ENCODE peak calls at places on chromosomes 16 and 17, in seven cellular contexts. One of them, this sample, is unnamed.

GRCh38 chr17:16928406-16929280 is 43.3 kb downstream of the TNFRSF13B start:
- DNase-seq in Panc1: no peak
- DNase-seq in bronchial epithelial cell: no peak
- DNase-seq in cardiac muscle cell: peak; percentile 54
- DNase-seq in mammary epithelial cell: no peak
- DNase-seq in kidney epithelial cell: no peak
- DNase-seq in upper lobe of right lung: peak; percentile 64
- DNase-seq in this sample: no peak

GRCh38 chr17:6521636-6522035 is 34.7 kb downstream of the PITPNM3 start:
- DNase-seq in mammary epithelial cell: no peak
- DNase-seq in cardiac muscle cell: no peak
- DNase-seq in Panc1: no peak
- DNase-seq in kidney epithelial cell: no peak
- DNase-seq in upper lobe of right lung: no peak
- DNase-seq in bronchial epithelial cell: no peak
- DNase-seq in this sample: no peak

GRCh38 chr17:45018514-45019176 is 32.8 kb downstream of the DCAKD start:
- DNase-seq in bronchial epithelial cell: no peak
- DNase-seq in upper lobe of right lung: no peak
- DNase-seq in mammary epithelial cell: no peak
- DNase-seq in cardiac muscle cell: no peak
- DNase-seq in kidney epithelial cell: no peak
- DNase-seq in Panc1: no peak
- DNase-seq in this sample: no peak

GRCh38 chr16:3945751-3946603 is 65.5 kb upstream of the CREBBP start:
- DNase-seq in bronchial epithelial cell: peak; percentile 86
- DNase-seq in mammary epithelial cell: peak; percentile 79
- DNase-seq in kidney epithelial cell: peak; percentile 96
- DNase-seq in Panc1: no peak
- DNase-seq in cardiac muscle cell: peak; percentile 69
- DNase-seq in upper lobe of right lung: peak; percentile 77
- DNase-seq in this sample: no peak

GRCh38 chr16:86993426-86994110 is 323.6 kb downstream of the C16orf95 start:
- DNase-seq in upper lobe of right lung: no peak
- DNase-seq in mammary epithelial cell: no peak
- DNase-seq in bronchial epithelial cell: no peak
- DNase-seq in cardiac muscle cell: no peak
- DNase-seq in kidney epithelial cell: no peak
- DNase-seq in Panc1: no peak
- DNase-seq in this sample: no peak

GRCh38 chr17:13135496-13135895 is 117.7 kb upstream of the ELAC2 start:
- DNase-seq in mammary epithelial cell: no peak
- DNase-seq in upper lobe of right lung: no peak
- DNase-seq in bronchial epithelial cell: no peak
- DNase-seq in kidney epithelial cell: no peak
- DNase-seq in cardiac muscle cell: no peak
- DNase-seq in Panc1: no peak
- DNase-seq in this sample: no peak

GRCh38 chr17:74639704-74640142 is 16.2 kb upstream of the CD300E start:
- DNase-seq in cardiac muscle cell: no peak
- DNase-seq in Panc1: no peak
- DNase-seq in kidney epithelial cell: no peak
- DNase-seq in bronchial epithelial cell: no peak
- DNase-seq in upper lobe of right lung: peak; percentile 45
- DNase-seq in mammary epithelial cell: no peak
- DNase-seq in this sample: no peak

GRCh38 chr16:85399583-85400284 is 213.4 kb upstream of the GSE1 start:
- DNase-seq in kidney epithelial cell: no peak
- DNase-seq in upper lobe of right lung: peak; percentile 56
- DNase-seq in mammary epithelial cell: no peak
- DNase-seq in Panc1: no peak
- DNase-seq in cardiac muscle cell: no peak
- DNase-seq in bronchial epithelial cell: no peak
- DNase-seq in this sample: no peak

GRCh38 chr16:10521681-10522274 is 58.6 kb downstream of the EMP2 start:
- DNase-seq in upper lobe of right lung: no peak
- DNase-seq in bronchial epithelial cell: peak; percentile 62
- DNase-seq in Panc1: peak; percentile 52
- DNase-seq in kidney epithelial cell: no peak
- DNase-seq in cardiac muscle cell: peak; percentile 85
- DNase-seq in mammary epithelial cell: peak; percentile 45
- DNase-seq in this sample: no peak

GRCh38 chr17:30274887-30275286 is 16.9 kb downstream of the BLMH start:
- DNase-seq in cardiac muscle cell: no peak
- DNase-seq in kidney epithelial cell: no peak
- DNase-seq in bronchial epithelial cell: no peak
- DNase-seq in Panc1: no peak
- DNase-seq in mammary epithelial cell: no peak
- DNase-seq in upper lobe of right lung: no peak
- DNase-seq in this sample: no peak

GRCh38 chr17:77579717-77580116 is 378.8 kb upstream of the TNRC6C start:
- DNase-seq in mammary epithelial cell: no peak
- DNase-seq in cardiac muscle cell: no peak
- DNase-seq in Panc1: no peak
- DNase-seq in upper lobe of right lung: peak; percentile 33
- DNase-seq in kidney epithelial cell: no peak
- DNase-seq in bronchial epithelial cell: no peak
- DNase-seq in this sample: no peak

GRCh38 chr17:9755083-9755482 is 36.3 kb downstream of the DHRS7C start:
- DNase-seq in mammary epithelial cell: no peak
- DNase-seq in kidney epithelial cell: no peak
- DNase-seq in Panc1: no peak
- DNase-seq in upper lobe of right lung: no peak
- DNase-seq in cardiac muscle cell: no peak
- DNase-seq in bronchial epithelial cell: no peak
- DNase-seq in this sample: no peak

GRCh38 chr16:50386139-50386538 is 17.4 kb upstream of the BRD7 start:
- DNase-seq in Panc1: no peak
- DNase-seq in cardiac muscle cell: no peak
- DNase-seq in kidney epithelial cell: no peak
- DNase-seq in upper lobe of right lung: no peak
- DNase-seq in mammary epithelial cell: no peak
- DNase-seq in bronchial epithelial cell: no peak
- DNase-seq in this sample: no peak

GRCh38 chr16:84704253-84704652 is 4.5 kb downstream of the USP10 start:
- DNase-seq in mammary epithelial cell: no peak
- DNase-seq in cardiac muscle cell: no peak
- DNase-seq in Panc1: no peak
- DNase-seq in bronchial epithelial cell: no peak
- DNase-seq in upper lobe of right lung: no peak
- DNase-seq in kidney epithelial cell: no peak
- DNase-seq in this sample: no peak

GRCh38 chr16:4316732-4317461 is 1.0 kb downstream of the GLIS2 start:
- DNase-seq in kidney epithelial cell: no peak
- DNase-seq in upper lobe of right lung: peak; percentile 90
- DNase-seq in cardiac muscle cell: no peak
- DNase-seq in mammary epithelial cell: peak; percentile 51
- DNase-seq in bronchial epithelial cell: no peak
- DNase-seq in Panc1: no peak
- DNase-seq in this sample: no peak

GRCh38 chr16:47986031-47986430 is 169.8 kb downstream of the ABCC12 start:
- DNase-seq in kidney epithelial cell: no peak
- DNase-seq in Panc1: no peak
- DNase-seq in cardiac muscle cell: no peak
- DNase-seq in bronchial epithelial cell: no peak
- DNase-seq in upper lobe of right lung: no peak
- DNase-seq in mammary epithelial cell: no peak
- DNase-seq in this sample: no peak

GRCh38 chr17:81251091-81251942 is 12.2 kb downstream of the NDUFAF8 start:
- DNase-seq in Panc1: no peak
- DNase-seq in mammary epithelial cell: no peak
- DNase-seq in kidney epithelial cell: no peak
- DNase-seq in upper lobe of right lung: no peak
- DNase-seq in cardiac muscle cell: peak; percentile 17
- DNase-seq in bronchial epithelial cell: no peak
- DNase-seq in this sample: no peak

GRCh38 chr16:78146807-78147206 is 47.4 kb downstream of the WWOX start:
- DNase-seq in upper lobe of right lung: no peak
- DNase-seq in kidney epithelial cell: no peak
- DNase-seq in Panc1: no peak
- DNase-seq in cardiac muscle cell: no peak
- DNase-seq in bronchial epithelial cell: no peak
- DNase-seq in mammary epithelial cell: no peak
- DNase-seq in this sample: no peak

GRCh38 chr17:43530303-43531081 is 15.6 kb downstream of the ETV4 start:
- DNase-seq in mammary epithelial cell: peak; percentile 20
- DNase-seq in upper lobe of right lung: peak; percentile 75
- DNase-seq in cardiac muscle cell: peak; percentile 99
- DNase-seq in Panc1: no peak
- DNase-seq in bronchial epithelial cell: peak; percentile 26
- DNase-seq in kidney epithelial cell: peak; percentile 85
- DNase-seq in this sample: no peak

GRCh38 chr17:68849673-68850260 is 105.4 kb downstream of the ABCA8 start:
- DNase-seq in Panc1: no peak
- DNase-seq in kidney epithelial cell: no peak
- DNase-seq in mammary epithelial cell: peak; percentile 47
- DNase-seq in bronchial epithelial cell: peak; percentile 69
- DNase-seq in upper lobe of right lung: no peak
- DNase-seq in cardiac muscle cell: no peak
- DNase-seq in this sample: no peak

GRCh38 chr16:30659507-30660423 is 1.5 kb downstream of the FBRS start:
- DNase-seq in upper lobe of right lung: peak; percentile 73
- DNase-seq in kidney epithelial cell: no peak
- DNase-seq in bronchial epithelial cell: peak; percentile 15
- DNase-seq in cardiac muscle cell: no peak
- DNase-seq in mammary epithelial cell: peak; percentile 35
- DNase-seq in Panc1: no peak
- DNase-seq in this sample: no peak

GRCh38 chr16:7013990-7014389 is 318.7 kb upstream of the RBFOX1 start:
- DNase-seq in kidney epithelial cell: no peak
- DNase-seq in mammary epithelial cell: no peak
- DNase-seq in cardiac muscle cell: peak; percentile 82
- DNase-seq in upper lobe of right lung: no peak
- DNase-seq in Panc1: no peak
- DNase-seq in bronchial epithelial cell: no peak
- DNase-seq in this sample: no peak

GRCh38 chr17:61318684-61319098 is 81.0 kb upstream of the TBX2 start:
- DNase-seq in cardiac muscle cell: no peak
- DNase-seq in kidney epithelial cell: no peak
- DNase-seq in Panc1: no peak
- DNase-seq in upper lobe of right lung: no peak
- DNase-seq in bronchial epithelial cell: no peak
- DNase-seq in mammary epithelial cell: no peak
- DNase-seq in this sample: no peak
- H3K4me3 ChIP-seq in cardiac muscle cell: no peak overlapping the region
- H3K4me3 ChIP-seq in kidney epithelial cell: no peak overlapping the region
- H3K4me3 ChIP-seq in Panc1: no peak overlapping the region
- H3K4me3 ChIP-seq in upper lobe of right lung: no peak overlapping the region
- H3K4me3 ChIP-seq in bronchial epithelial cell: no peak overlapping the region
- H3K4me3 ChIP-seq in mammary epithelial cell: no peak overlapping the region
- H3K4me3 ChIP-seq in this sample: no peak overlapping the region

GRCh38 chr17:56976941-56977570 is 875 bp upstream of the SCPEP1 start:
- DNase-seq in cardiac muscle cell: peak; percentile 47
- DNase-seq in kidney epithelial cell: no peak
- DNase-seq in bronchial epithelial cell: no peak
- DNase-seq in upper lobe of right lung: no peak
- DNase-seq in Panc1: no peak
- DNase-seq in mammary epithelial cell: no peak
- DNase-seq in this sample: no peak

GRCh38 chr17:56982312-56982711 is 4.4 kb downstream of the SCPEP1 start:
- DNase-seq in kidney epithelial cell: no peak
- DNase-seq in upper lobe of right lung: no peak
- DNase-seq in mammary epithelial cell: peak; percentile 84
- DNase-seq in cardiac muscle cell: no peak
- DNase-seq in Panc1: no peak
- DNase-seq in bronchial epithelial cell: peak; percentile 74
- DNase-seq in this sample: peak; percentile 67

GRCh38 chr17:56978441-56979090 is 635 bp downstream of the SCPEP1 start:
- DNase-seq in Panc1: no peak
- DNase-seq in cardiac muscle cell: no peak
- DNase-seq in kidney epithelial cell: no peak
- DNase-seq in mammary epithelial cell: peak; percentile 26
- DNase-seq in upper lobe of right lung: no peak
- DNase-seq in bronchial epithelial cell: peak; percentile 17
- DNase-seq in this sample: no peak

GRCh38 chr17:56977673-56978395 is at the start of gene SCPEP1:
- DNase-seq in upper lobe of right lung: peak; percentile 91
- DNase-seq in kidney epithelial cell: peak; percentile 32
- DNase-seq in cardiac muscle cell: peak; percentile 93
- DNase-seq in Panc1: peak; percentile 12
- DNase-seq in bronchial epithelial cell: peak; percentile 64
- DNase-seq in mammary epithelial cell: peak; percentile 74
- DNase-seq in this sample: no peak

GRCh38 chr17:56979091-56979480 is 1.2 kb downstream of the SCPEP1 start:
- DNase-seq in kidney epithelial cell: no peak
- DNase-seq in Panc1: no peak
- DNase-seq in upper lobe of right lung: no peak
- DNase-seq in cardiac muscle cell: no peak
- DNase-seq in mammary epithelial cell: peak; percentile 25
- DNase-seq in bronchial epithelial cell: peak; percentile 10
- DNase-seq in this sample: no peak
- H3K4me3 ChIP-seq in kidney epithelial cell: no peak overlapping the region
- H3K4me3 ChIP-seq in Panc1: peak overlapping the region; percentile 88
- H3K4me3 ChIP-seq in upper lobe of right lung: peak overlapping the region; percentile 65
- H3K4me3 ChIP-seq in cardiac muscle cell: no peak overlapping the region
- H3K4me3 ChIP-seq in mammary epithelial cell: peak overlapping the region; percentile 79
- H3K4me3 ChIP-seq in bronchial epithelial cell: peak overlapping the region; percentile 58
- H3K4me3 ChIP-seq in this sample: peak overlapping the region; percentile 59

GRCh38 chr17:19306160-19307111 is 56.1 kb downstream of the B9D1 start:
- DNase-seq in cardiac muscle cell: no peak
- DNase-seq in Panc1: no peak
- DNase-seq in bronchial epithelial cell: no peak
- DNase-seq in upper lobe of right lung: peak; percentile 22
- DNase-seq in kidney epithelial cell: no peak
- DNase-seq in mammary epithelial cell: no peak
- DNase-seq in this sample: no peak
- H3K4me3 ChIP-seq in cardiac muscle cell: no peak overlapping the region
- H3K4me3 ChIP-seq in Panc1: no peak overlapping the region
- H3K4me3 ChIP-seq in bronchial epithelial cell: no peak overlapping the region
- H3K4me3 ChIP-seq in upper lobe of right lung: no peak overlapping the region
- H3K4me3 ChIP-seq in kidney epithelial cell: no peak overlapping the region
- H3K4me3 ChIP-seq in mammary epithelial cell: no peak overlapping the region
- H3K4me3 ChIP-seq in this sample: no peak overlapping the region

DNA sequence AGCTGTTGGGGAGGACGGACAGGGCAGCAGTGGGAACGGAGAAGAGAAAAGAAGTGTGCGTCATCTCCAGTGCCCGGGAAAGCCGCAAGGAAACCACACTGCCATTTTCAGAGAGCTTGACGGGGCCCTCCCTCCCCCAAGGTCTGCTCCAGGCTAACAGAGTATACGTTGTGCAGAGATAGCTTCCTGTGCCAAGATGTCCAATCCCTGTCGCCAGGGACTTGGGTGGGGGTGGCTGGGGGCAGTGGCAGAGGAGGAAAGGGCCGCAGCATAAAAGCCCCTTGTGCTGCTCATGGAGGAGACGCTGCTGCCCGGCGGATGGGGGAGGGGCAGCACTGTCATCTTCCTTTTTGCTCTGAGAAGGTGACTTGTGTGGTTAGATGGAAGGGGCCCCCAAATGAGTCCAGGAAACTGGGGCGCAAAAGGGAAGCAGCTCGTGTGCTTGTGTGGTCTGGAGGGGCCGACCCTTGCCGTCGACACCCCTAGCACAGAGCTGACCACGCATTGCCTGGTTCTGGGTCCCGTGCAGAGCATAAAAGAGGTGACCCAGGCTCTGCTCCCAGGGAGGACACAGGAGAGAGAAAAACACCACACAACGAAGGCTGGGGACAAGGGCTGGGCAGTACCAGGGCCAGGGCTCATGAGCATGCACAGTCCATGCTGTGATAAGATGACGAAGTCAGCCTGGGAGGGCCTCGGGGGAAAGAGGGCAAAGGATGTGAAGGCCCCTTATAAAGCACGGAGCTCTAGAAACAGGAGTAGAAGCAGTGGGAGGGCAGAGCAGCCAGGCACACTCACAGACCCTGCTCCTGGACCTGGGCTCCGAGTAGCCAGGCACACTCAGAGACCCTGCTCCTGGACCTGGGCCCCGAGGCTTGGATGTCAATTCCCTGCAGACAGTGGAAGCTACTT is 372.6 kb downstream of the SLC39A11 start:
- DNase-seq in upper lobe of right lung: no peak
- DNase-seq in bronchial epithelial cell: no peak
- DNase-seq in kidney epithelial cell: no peak
- DNase-seq in mammary epithelial cell: no peak
- DNase-seq in Panc1: no peak
- DNase-seq in cardiac muscle cell: no peak
- DNase-seq in this sample: no peak
- H3K4me3 ChIP-seq in upper lobe of right lung: no peak overlapping the region
- H3K4me3 ChIP-seq in bronchial epithelial cell: no peak overlapping the region
- H3K4me3 ChIP-seq in kidney epithelial cell: no peak overlapping the region
- H3K4me3 ChIP-seq in mammary epithelial cell: no peak overlapping the region
- H3K4me3 ChIP-seq in Panc1: no peak overlapping the region
- H3K4me3 ChIP-seq in cardiac muscle cell: no peak overlapping the region
- H3K4me3 ChIP-seq in this sample: no peak overlapping the region